ENCODE peak calls at places on chromosomes 2 and 18, in eight cellular contexts. One of them, this sample, is unnamed.
A peak's percentile ranks its signal among the peaks of the same experiment; 100 is the strongest.

GRCh38 chr2:152387046-152387445 is 52.1 kb downstream of the FMNL2 start:
- DNase-seq in foreskin fibroblast: no peak
- DNase-seq in activated naive CD4-positive, alpha-beta T cell: no peak
- DNase-seq in NCI-H1105: no peak
- DNase-seq in HTR-8/SVneo: no peak
- DNase-seq in endothelial cell: no peak
- DNase-seq in AG08396: no peak
- DNase-seq in activated CD8-positive, alpha-beta memory T cell treated with anti-CD3 and anti-CD28 coated beads for 1 hour: no peak
- DNase-seq in this sample: no peak

GRCh38 chr2:174919886-174920595 is 85.1 kb downstream of the CHN1 start:
- DNase-seq in activated naive CD4-positive, alpha-beta T cell: no peak
- DNase-seq in endothelial cell: no peak
- DNase-seq in activated CD8-positive, alpha-beta memory T cell treated with anti-CD3 and anti-CD28 coated beads for 1 hour: no peak
- DNase-seq in HTR-8/SVneo: no peak
- DNase-seq in NCI-H1105: no peak
- DNase-seq in foreskin fibroblast: no peak
- DNase-seq in AG08396: no peak
- DNase-seq in this sample: peak; percentile 26

GRCh38 chr18:63879684-63880083 is 7.8 kb upstream of the SERPINB2 start:
- DNase-seq in activated naive CD4-positive, alpha-beta T cell: no peak
- DNase-seq in NCI-H1105: no peak
- DNase-seq in endothelial cell: no peak
- DNase-seq in foreskin fibroblast: no peak
- DNase-seq in AG08396: no peak
- DNase-seq in activated CD8-positive, alpha-beta memory T cell treated with anti-CD3 and anti-CD28 coated beads for 1 hour: no peak
- DNase-seq in HTR-8/SVneo: no peak
- DNase-seq in this sample: peak; percentile 34

GRCh38 chr18:79733135-79733609 is 53.6 kb downstream of the CTDP1 start:
- DNase-seq in HTR-8/SVneo: no peak
- DNase-seq in NCI-H1105: no peak
- DNase-seq in foreskin fibroblast: no peak
- DNase-seq in AG08396: no peak
- DNase-seq in endothelial cell: no peak
- DNase-seq in activated naive CD4-positive, alpha-beta T cell: no peak
- DNase-seq in activated CD8-positive, alpha-beta memory T cell treated with anti-CD3 and anti-CD28 coated beads for 1 hour: no peak
- DNase-seq in this sample: no peak

GRCh38 chr18:58937204-58937603 is 72.5 kb downstream of the ZNF532 start:
- DNase-seq in foreskin fibroblast: peak; percentile 38
- DNase-seq in endothelial cell: no peak
- DNase-seq in HTR-8/SVneo: no peak
- DNase-seq in activated naive CD4-positive, alpha-beta T cell: no peak
- DNase-seq in NCI-H1105: no peak
- DNase-seq in activated CD8-positive, alpha-beta memory T cell treated with anti-CD3 and anti-CD28 coated beads for 1 hour: no peak
- DNase-seq in AG08396: peak; percentile 21
- DNase-seq in this sample: peak; percentile 10

GRCh38 chr18:42477261-42477660 is 522.2 kb downstream of the PIK3C3 start:
- DNase-seq in activated naive CD4-positive, alpha-beta T cell: no peak
- DNase-seq in activated CD8-positive, alpha-beta memory T cell treated with anti-CD3 and anti-CD28 coated beads for 1 hour: no peak
- DNase-seq in AG08396: no peak
- DNase-seq in NCI-H1105: no peak
- DNase-seq in HTR-8/SVneo: no peak
- DNase-seq in foreskin fibroblast: no peak
- DNase-seq in endothelial cell: no peak
- DNase-seq in this sample: no peak

GRCh38 chr2:219497495-219498279 is 1.0 kb upstream of the GMPPA start:
- DNase-seq in AG08396: peak; percentile 95
- DNase-seq in HTR-8/SVneo: peak; percentile 91
- DNase-seq in endothelial cell: peak; percentile 65
- DNase-seq in activated naive CD4-positive, alpha-beta T cell: no peak
- DNase-seq in foreskin fibroblast: peak; percentile 88
- DNase-seq in activated CD8-positive, alpha-beta memory T cell treated with anti-CD3 and anti-CD28 coated beads for 1 hour: no peak
- DNase-seq in NCI-H1105: no peak
- DNase-seq in this sample: no peak

GRCh38 chr2:28398101-28398834 is 5.6 kb downstream of the FOSL2 start:
- DNase-seq in AG08396: peak; percentile 29
- DNase-seq in foreskin fibroblast: peak; percentile 42
- DNase-seq in HTR-8/SVneo: no peak
- DNase-seq in NCI-H1105: no peak
- DNase-seq in activated CD8-positive, alpha-beta memory T cell treated with anti-CD3 and anti-CD28 coated beads for 1 hour: no peak
- DNase-seq in activated naive CD4-positive, alpha-beta T cell: no peak
- DNase-seq in endothelial cell: no peak
- DNase-seq in this sample: no peak

GRCh38 chr2:180505203-180505602 is 475.2 kb upstream of the UBE2E3 start:
- DNase-seq in HTR-8/SVneo: no peak
- DNase-seq in NCI-H1105: no peak
- DNase-seq in activated CD8-positive, alpha-beta memory T cell treated with anti-CD3 and anti-CD28 coated beads for 1 hour: no peak
- DNase-seq in endothelial cell: no peak
- DNase-seq in activated naive CD4-positive, alpha-beta T cell: no peak
- DNase-seq in foreskin fibroblast: no peak
- DNase-seq in AG08396: no peak
- DNase-seq in this sample: no peak

GRCh38 chr18:77147418-77147852 is 14.9 kb upstream of the MBP start:
- DNase-seq in AG08396: no peak
- DNase-seq in HTR-8/SVneo: no peak
- DNase-seq in activated naive CD4-positive, alpha-beta T cell: no peak
- DNase-seq in endothelial cell: no peak
- DNase-seq in activated CD8-positive, alpha-beta memory T cell treated with anti-CD3 and anti-CD28 coated beads for 1 hour: no peak
- DNase-seq in foreskin fibroblast: no peak
- DNase-seq in NCI-H1105: no peak
- DNase-seq in this sample: no peak

GRCh38 chr2:69345434-69345833 is 41.6 kb downstream of the GFPT1 start:
- DNase-seq in activated naive CD4-positive, alpha-beta T cell: no peak
- DNase-seq in NCI-H1105: no peak
- DNase-seq in AG08396: no peak
- DNase-seq in activated CD8-positive, alpha-beta memory T cell treated with anti-CD3 and anti-CD28 coated beads for 1 hour: no peak
- DNase-seq in HTR-8/SVneo: no peak
- DNase-seq in endothelial cell: no peak
- DNase-seq in foreskin fibroblast: no peak
- DNase-seq in this sample: no peak

GRCh38 chr2:9310390-9310789 is 103.8 kb downstream of the ASAP2 start:
- DNase-seq in endothelial cell: no peak
- DNase-seq in AG08396: peak; percentile 81
- DNase-seq in HTR-8/SVneo: peak; percentile 63
- DNase-seq in activated naive CD4-positive, alpha-beta T cell: no peak
- DNase-seq in activated CD8-positive, alpha-beta memory T cell treated with anti-CD3 and anti-CD28 coated beads for 1 hour: no peak
- DNase-seq in foreskin fibroblast: peak; percentile 83
- DNase-seq in NCI-H1105: no peak
- DNase-seq in this sample: peak; percentile 29

GRCh38 chr2:197628043-197628500 is 47.3 kb downstream of the RFTN2 start:
- DNase-seq in activated CD8-positive, alpha-beta memory T cell treated with anti-CD3 and anti-CD28 coated beads for 1 hour: no peak
- DNase-seq in activated naive CD4-positive, alpha-beta T cell: no peak
- DNase-seq in foreskin fibroblast: no peak
- DNase-seq in AG08396: no peak
- DNase-seq in HTR-8/SVneo: no peak
- DNase-seq in endothelial cell: no peak
- DNase-seq in NCI-H1105: no peak
- DNase-seq in this sample: peak; percentile 98

GRCh38 chr2:211085056-211085680 is 528.8 kb downstream of the CPS1 start:
- DNase-seq in activated CD8-positive, alpha-beta memory T cell treated with anti-CD3 and anti-CD28 coated beads for 1 hour: no peak
- DNase-seq in AG08396: peak; percentile 5
- DNase-seq in activated naive CD4-positive, alpha-beta T cell: no peak
- DNase-seq in HTR-8/SVneo: peak; percentile 5
- DNase-seq in NCI-H1105: peak; percentile 8
- DNase-seq in foreskin fibroblast: no peak
- DNase-seq in endothelial cell: no peak
- DNase-seq in this sample: peak; percentile 26

GRCh38 chr2:193935114-193935513 is 1721.9 kb upstream of the SLC39A10 start:
- DNase-seq in HTR-8/SVneo: no peak
- DNase-seq in activated CD8-positive, alpha-beta memory T cell treated with anti-CD3 and anti-CD28 coated beads for 1 hour: no peak
- DNase-seq in endothelial cell: no peak
- DNase-seq in NCI-H1105: no peak
- DNase-seq in AG08396: no peak
- DNase-seq in foreskin fibroblast: no peak
- DNase-seq in activated naive CD4-positive, alpha-beta T cell: no peak
- DNase-seq in this sample: no peak

GRCh38 chr2:7032371-7032770 is 115.2 kb downstream of the RNF144A start:
- DNase-seq in NCI-H1105: no peak
- DNase-seq in HTR-8/SVneo: no peak
- DNase-seq in activated CD8-positive, alpha-beta memory T cell treated with anti-CD3 and anti-CD28 coated beads for 1 hour: no peak
- DNase-seq in foreskin fibroblast: no peak
- DNase-seq in AG08396: no peak
- DNase-seq in activated naive CD4-positive, alpha-beta T cell: no peak
- DNase-seq in endothelial cell: no peak
- DNase-seq in this sample: no peak

GRCh38 chr2:64145760-64146159 is 1.5 kb upstream of the PELI1 start:
- DNase-seq in endothelial cell: no peak
- DNase-seq in activated naive CD4-positive, alpha-beta T cell: no peak
- DNase-seq in NCI-H1105: no peak
- DNase-seq in AG08396: no peak
- DNase-seq in foreskin fibroblast: no peak
- DNase-seq in activated CD8-positive, alpha-beta memory T cell treated with anti-CD3 and anti-CD28 coated beads for 1 hour: no peak
- DNase-seq in HTR-8/SVneo: no peak
- DNase-seq in this sample: no peak

GRCh38 chr18:27763936-27764335 is 413.0 kb downstream of the CDH2 start:
- DNase-seq in activated CD8-positive, alpha-beta memory T cell treated with anti-CD3 and anti-CD28 coated beads for 1 hour: no peak
- DNase-seq in HTR-8/SVneo: no peak
- DNase-seq in endothelial cell: no peak
- DNase-seq in activated naive CD4-positive, alpha-beta T cell: no peak
- DNase-seq in AG08396: no peak
- DNase-seq in foreskin fibroblast: no peak
- DNase-seq in NCI-H1105: no peak
- DNase-seq in this sample: no peak

GRCh38 chr2:189517847-189518535 is 62.6 kb downstream of the SLC40A1 start:
- DNase-seq in NCI-H1105: no peak
- DNase-seq in endothelial cell: no peak
- DNase-seq in HTR-8/SVneo: no peak
- DNase-seq in foreskin fibroblast: peak; percentile 24
- DNase-seq in activated naive CD4-positive, alpha-beta T cell: no peak
- DNase-seq in AG08396: peak; percentile 12
- DNase-seq in activated CD8-positive, alpha-beta memory T cell treated with anti-CD3 and anti-CD28 coated beads for 1 hour: no peak
- DNase-seq in this sample: no peak

GRCh38 chr2:38284971-38285370 is 92.1 kb downstream of the ATL2 start:
- DNase-seq in NCI-H1105: no peak
- DNase-seq in foreskin fibroblast: no peak
- DNase-seq in activated naive CD4-positive, alpha-beta T cell: no peak
- DNase-seq in activated CD8-positive, alpha-beta memory T cell treated with anti-CD3 and anti-CD28 coated beads for 1 hour: no peak
- DNase-seq in endothelial cell: no peak
- DNase-seq in AG08396: no peak
- DNase-seq in HTR-8/SVneo: no peak
- DNase-seq in this sample: no peak

GRCh38 chr18:7941533-7941932 is 374.4 kb downstream of the PTPRM start:
- DNase-seq in endothelial cell: no peak
- DNase-seq in activated naive CD4-positive, alpha-beta T cell: no peak
- DNase-seq in activated CD8-positive, alpha-beta memory T cell treated with anti-CD3 and anti-CD28 coated beads for 1 hour: no peak
- DNase-seq in foreskin fibroblast: no peak
- DNase-seq in HTR-8/SVneo: no peak
- DNase-seq in NCI-H1105: peak; percentile 87
- DNase-seq in AG08396: no peak
- DNase-seq in this sample: no peak

GRCh38 chr2:65580824-65581223 is 148.4 kb upstream of the SPRED2 start:
- DNase-seq in foreskin fibroblast: no peak
- DNase-seq in HTR-8/SVneo: no peak
- DNase-seq in AG08396: no peak
- DNase-seq in NCI-H1105: no peak
- DNase-seq in activated naive CD4-positive, alpha-beta T cell: no peak
- DNase-seq in endothelial cell: no peak
- DNase-seq in activated CD8-positive, alpha-beta memory T cell treated with anti-CD3 and anti-CD28 coated beads for 1 hour: no peak
- DNase-seq in this sample: no peak

GRCh38 chr2:161369311-161369710 is 46.8 kb upstream of the TBR1 start:
- DNase-seq in HTR-8/SVneo: no peak
- DNase-seq in foreskin fibroblast: no peak
- DNase-seq in AG08396: no peak
- DNase-seq in activated CD8-positive, alpha-beta memory T cell treated with anti-CD3 and anti-CD28 coated beads for 1 hour: no peak
- DNase-seq in activated naive CD4-positive, alpha-beta T cell: no peak
- DNase-seq in endothelial cell: no peak
- DNase-seq in NCI-H1105: no peak
- DNase-seq in this sample: no peak

GRCh38 chr2:47056875-47057731 is 98.0 kb downstream of the STPG4 start:
- DNase-seq in foreskin fibroblast: no peak
- DNase-seq in AG08396: no peak
- DNase-seq in NCI-H1105: no peak
- DNase-seq in endothelial cell: no peak
- DNase-seq in activated naive CD4-positive, alpha-beta T cell: no peak
- DNase-seq in HTR-8/SVneo: no peak
- DNase-seq in activated CD8-positive, alpha-beta memory T cell treated with anti-CD3 and anti-CD28 coated beads for 1 hour: no peak
- DNase-seq in this sample: no peak

GRCh38 chr2:27019459-27020336 is 13.1 kb upstream of the TMEM214 start:
- DNase-seq in NCI-H1105: no peak
- DNase-seq in endothelial cell: no peak
- DNase-seq in activated naive CD4-positive, alpha-beta T cell: no peak
- DNase-seq in foreskin fibroblast: no peak
- DNase-seq in HTR-8/SVneo: no peak
- DNase-seq in activated CD8-positive, alpha-beta memory T cell treated with anti-CD3 and anti-CD28 coated beads for 1 hour: no peak
- DNase-seq in AG08396: no peak
- DNase-seq in this sample: no peak

GRCh38 chr2:170822292-170822884 is 5.7 kb downstream of the GAD1 start:
- DNase-seq in NCI-H1105: no peak
- DNase-seq in AG08396: peak; percentile 28
- DNase-seq in HTR-8/SVneo: no peak
- DNase-seq in activated CD8-positive, alpha-beta memory T cell treated with anti-CD3 and anti-CD28 coated beads for 1 hour: no peak
- DNase-seq in endothelial cell: peak; percentile 57
- DNase-seq in foreskin fibroblast: no peak
- DNase-seq in activated naive CD4-positive, alpha-beta T cell: no peak
- DNase-seq in this sample: no peak

GRCh38 chr2:101400048-101400447 is 12.7 kb upstream of the CREG2 start:
- DNase-seq in AG08396: no peak
- DNase-seq in foreskin fibroblast: peak; percentile 30
- DNase-seq in activated naive CD4-positive, alpha-beta T cell: no peak
- DNase-seq in NCI-H1105: no peak
- DNase-seq in endothelial cell: no peak
- DNase-seq in activated CD8-positive, alpha-beta memory T cell treated with anti-CD3 and anti-CD28 coated beads for 1 hour: no peak
- DNase-seq in HTR-8/SVneo: no peak
- DNase-seq in this sample: no peak

GRCh38 chr18:43283299-43283698 is 6.0 kb upstream of the SYT4 start:
- DNase-seq in foreskin fibroblast: no peak
- DNase-seq in endothelial cell: no peak
- DNase-seq in activated naive CD4-positive, alpha-beta T cell: no peak
- DNase-seq in activated CD8-positive, alpha-beta memory T cell treated with anti-CD3 and anti-CD28 coated beads for 1 hour: no peak
- DNase-seq in AG08396: no peak
- DNase-seq in NCI-H1105: no peak
- DNase-seq in HTR-8/SVneo: no peak
- DNase-seq in this sample: no peak

GRCh38 chr18:48295586-48296311 is 113.4 kb downstream of the ZBTB7C start:
- DNase-seq in AG08396: no peak
- DNase-seq in NCI-H1105: peak; percentile 83
- DNase-seq in activated naive CD4-positive, alpha-beta T cell: no peak
- DNase-seq in activated CD8-positive, alpha-beta memory T cell treated with anti-CD3 and anti-CD28 coated beads for 1 hour: no peak
- DNase-seq in HTR-8/SVneo: no peak
- DNase-seq in foreskin fibroblast: no peak
- DNase-seq in endothelial cell: peak; percentile 33
- DNase-seq in this sample: no peak

GRCh38 chr18:34697233-34697632 is 12.9 kb upstream of the DTNA start:
- DNase-seq in HTR-8/SVneo: no peak
- DNase-seq in NCI-H1105: no peak
- DNase-seq in activated CD8-positive, alpha-beta memory T cell treated with anti-CD3 and anti-CD28 coated beads for 1 hour: no peak
- DNase-seq in foreskin fibroblast: no peak
- DNase-seq in activated naive CD4-positive, alpha-beta T cell: no peak
- DNase-seq in endothelial cell: no peak
- DNase-seq in AG08396: no peak
- DNase-seq in this sample: no peak

GRCh38 chr2:4219121-4219520 is 515.7 kb downstream of the DCDC2C start:
- DNase-seq in activated naive CD4-positive, alpha-beta T cell: no peak
- DNase-seq in AG08396: no peak
- DNase-seq in NCI-H1105: no peak
- DNase-seq in endothelial cell: no peak
- DNase-seq in foreskin fibroblast: no peak
- DNase-seq in activated CD8-positive, alpha-beta memory T cell treated with anti-CD3 and anti-CD28 coated beads for 1 hour: no peak
- DNase-seq in HTR-8/SVneo: no peak
- DNase-seq in this sample: no peak

GRCh38 chr18:74942319-74942910 is 266.5 kb downstream of the PTGR3 start:
- DNase-seq in activated CD8-positive, alpha-beta memory T cell treated with anti-CD3 and anti-CD28 coated beads for 1 hour: no peak
- DNase-seq in activated naive CD4-positive, alpha-beta T cell: no peak
- DNase-seq in NCI-H1105: no peak
- DNase-seq in foreskin fibroblast: no peak
- DNase-seq in AG08396: no peak
- DNase-seq in HTR-8/SVneo: no peak
- DNase-seq in endothelial cell: no peak
- DNase-seq in this sample: no peak

GRCh38 chr2:18987592-18988073 is 370.8 kb downstream of the OSR1 start:
- DNase-seq in NCI-H1105: peak; percentile 14
- DNase-seq in HTR-8/SVneo: peak; percentile 48
- DNase-seq in activated CD8-positive, alpha-beta memory T cell treated with anti-CD3 and anti-CD28 coated beads for 1 hour: no peak
- DNase-seq in endothelial cell: no peak
- DNase-seq in activated naive CD4-positive, alpha-beta T cell: no peak
- DNase-seq in AG08396: peak; percentile 46
- DNase-seq in foreskin fibroblast: peak; percentile 94
- DNase-seq in this sample: peak; percentile 68

GRCh38 chr2:26429779-26430654 is 28.3 kb downstream of the DRC1 start:
- DNase-seq in NCI-H1105: peak; percentile 84
- DNase-seq in foreskin fibroblast: no peak
- DNase-seq in HTR-8/SVneo: no peak
- DNase-seq in activated naive CD4-positive, alpha-beta T cell: no peak
- DNase-seq in activated CD8-positive, alpha-beta memory T cell treated with anti-CD3 and anti-CD28 coated beads for 1 hour: no peak
- DNase-seq in AG08396: no peak
- DNase-seq in endothelial cell: no peak
- DNase-seq in this sample: no peak

This sample was measured in foreskin melanocyte.